ENCODE peak calls at places on chromosomes 11 and 22, in five cellular contexts. D, X, A, I and P are unnamed samples.

GRCh38 chr22:29231971-29232959 is 26.6 kb downstream of the EMID1 start:
- DNase-seq in D (no peak), X (no peak), A (peak), I (no peak), P (peak)

GRCh38 chr22:20021196-20022181 is 579 bp downstream of the TANGO2 start:
- DNase-seq in D (peak), X (peak), A (peak), I (peak), P (peak)

GRCh38 chr22:48734961-48735360 is 1092.7 kb downstream of the BRD1 start:
- DNase-seq in D (no peak), X (no peak), A (no peak), I (no peak), P (no peak)

GRCh38 chr11:102620858-102621561 is 4.1 kb downstream of the MMP20 start:
- DNase-seq in D (no peak), X (no peak), A (peak), I (no peak), P (peak)

GRCh38 chr11:111976614-111977140 is 39.5 kb downstream of the DIXDC1 start:
- DNase-seq in D (peak), X (peak), A (no peak), I (no peak), P (no peak)

GRCh38 chr22:50308986-50309600 is 1.6 kb upstream of the PLXNB2 start:
- DNase-seq in D (no peak), X (no peak), A (no peak), I (no peak), P (no peak)

GRCh38 chr11:2302280-2302843 is 549 bp downstream of the TSPAN32 start:
- DNase-seq in D (no peak), X (peak), A (no peak), I (no peak), P (no peak)

GRCh38 chr22:34885852-34886251 is 180.1 kb upstream of the ISX start:
- DNase-seq in D (no peak), X (no peak), A (no peak), I (no peak), P (no peak)

GRCh38 chr11:93225642-93226041 is 27.9 kb upstream of the SLC36A4 start:
- DNase-seq in D (no peak), X (no peak), A (peak), I (no peak), P (peak)

GRCh38 chr11:6404341-6405038 is 14.2 kb downstream of the SMPD1 start:
- DNase-seq in D (peak), X (peak), A (no peak), I (no peak), P (peak)
- H3K4me3 ChIP-seq in D (peak), X (no peak), A (no peak), I (no peak), P (no peak)

DNA sequence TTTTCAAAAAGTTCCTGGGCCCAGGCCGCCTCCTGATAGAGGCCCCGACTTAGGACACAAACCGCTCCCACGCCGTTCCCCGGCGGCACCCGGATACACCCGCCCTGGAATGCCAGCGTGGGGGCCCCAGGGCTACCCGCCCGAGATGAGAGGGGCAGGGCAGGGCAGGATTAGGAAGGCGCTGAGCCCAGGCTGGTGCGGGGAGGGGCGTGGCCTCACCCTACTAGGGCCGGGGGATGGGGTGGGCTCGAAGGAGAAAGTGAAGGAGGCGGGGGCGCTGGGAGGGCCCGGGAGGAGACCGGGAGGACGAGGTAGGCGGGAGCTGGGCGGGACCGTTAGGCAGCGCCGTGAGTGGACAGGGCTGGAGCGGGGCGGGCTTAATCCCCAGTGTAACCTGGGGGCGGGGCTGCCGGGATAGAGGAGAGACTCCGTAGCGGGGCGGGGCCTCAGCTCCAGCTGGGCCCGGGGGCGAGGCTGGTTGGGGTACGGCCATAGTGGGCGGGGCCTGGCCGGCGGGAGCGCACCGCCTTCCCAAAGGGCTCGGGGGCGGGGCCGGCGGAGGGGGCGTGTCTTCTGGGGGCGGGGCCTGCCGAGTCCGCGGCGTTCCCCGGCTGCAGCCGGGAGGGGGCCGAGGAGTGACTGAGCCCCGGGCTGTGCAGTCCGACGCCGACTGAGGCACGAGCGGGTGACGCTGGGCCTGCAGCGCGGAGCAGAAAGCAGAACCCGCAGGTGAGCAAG is at the start of gene CD82:
- DNase-seq in D (peak), X (peak), A (peak), I (peak), P (peak)
- TF ChIP-seq CTCF in D (peak), X (peak), A (peak), I (peak), P (no peak)

GRCh38 chr11:117874253-117874909 is 2.1 kb downstream of the FXYD6 start:
- DNase-seq in D (no peak), X (no peak), A (no peak), I (no peak), P (no peak)

GRCh38 chr11:117874910-117875396 is 1.5 kb downstream of the FXYD6 start:
- DNase-seq in D (no peak), X (no peak), A (no peak), I (no peak), P (no peak)

GRCh38 chr11:117876049-117876340 is 463 bp downstream of the FXYD6 start:
- DNase-seq in D (no peak), X (no peak), A (no peak), I (no peak), P (no peak)

GRCh38 chr11:117876341-117877119 is at the start of gene FXYD6:
- DNase-seq in D (peak), X (no peak), A (peak), I (peak), P (no peak)

DNA sequence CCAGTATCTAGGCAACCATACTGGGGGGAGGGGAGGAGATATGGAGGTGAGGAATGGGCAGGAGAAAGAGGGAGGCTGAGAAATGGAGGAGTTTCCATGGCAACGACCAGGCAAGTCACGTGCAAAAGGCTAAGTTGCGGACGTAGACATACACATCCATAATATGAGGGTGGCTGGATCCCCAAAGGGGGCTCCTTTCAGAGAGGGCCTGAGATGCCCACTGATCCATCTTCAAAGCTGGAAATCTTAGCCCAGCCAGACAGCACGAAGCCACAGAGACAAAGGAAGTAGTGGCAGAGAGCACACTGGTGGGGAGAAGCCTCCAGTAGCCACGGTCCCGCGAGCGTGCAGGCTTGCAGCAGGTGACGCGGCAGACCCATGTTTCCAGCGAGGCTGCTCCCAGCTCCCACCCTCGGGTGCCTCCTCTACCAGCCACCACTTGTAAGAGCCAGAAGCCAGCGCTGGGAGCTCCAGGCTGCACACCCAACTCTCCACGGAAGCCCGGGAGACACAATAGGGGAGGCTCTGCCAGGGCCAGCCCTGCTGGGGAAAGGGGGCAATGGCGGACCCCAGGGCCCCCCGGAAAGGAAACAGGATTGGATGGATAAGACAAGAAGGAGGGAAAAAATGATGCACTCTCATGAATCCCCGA is 935 bp downstream of the FXYD6 start:
- DNase-seq in D (peak), X (no peak), A (no peak), I (no peak), P (no peak)
- H3K4me3 ChIP-seq in D (peak), X (peak), A (no peak), I (peak), P (no peak)

GRCh38 chr11:10412266-10412665 is 42.8 kb upstream of the AMPD3 start:
- DNase-seq in D (no peak), X (no peak), A (no peak), I (no peak), P (no peak)

GRCh38 chr11:10415817-10416392 is 39.2 kb upstream of the AMPD3 start:
- DNase-seq in D (no peak), X (no peak), A (no peak), I (no peak), P (no peak)

GRCh38 chr11:10414181-10414580 is 40.9 kb upstream of the AMPD3 start:
- DNase-seq in D (peak), X (no peak), A (no peak), I (no peak), P (no peak)

GRCh38 chr11:10413268-10413667 is 41.8 kb upstream of the AMPD3 start:
- DNase-seq in D (peak), X (no peak), A (peak), I (no peak), P (no peak)

DNA sequence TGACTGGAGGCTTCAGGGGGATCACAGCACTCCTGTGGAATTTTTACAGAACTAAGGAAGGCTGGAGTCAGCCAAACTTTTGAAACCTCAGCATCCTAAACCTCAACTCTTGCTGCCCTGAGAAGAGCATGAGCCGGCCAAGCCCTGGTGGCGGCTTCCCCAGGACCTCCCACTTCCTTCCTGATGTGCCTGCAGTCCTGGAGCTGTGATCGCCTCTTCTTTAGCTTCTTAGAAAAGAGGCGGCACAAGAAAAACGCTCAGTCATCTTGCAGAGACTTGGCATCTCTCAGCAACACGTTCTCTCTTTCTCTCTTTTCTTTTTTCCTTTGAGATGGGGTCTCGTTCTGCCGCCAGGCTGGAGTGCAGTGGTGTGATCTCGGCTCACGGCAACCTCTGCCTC is 40.4 kb upstream of the AMPD3 start:
- DNase-seq in D (peak), X (peak), A (peak), I (peak), P (peak)
- TF ChIP-seq CTCF in D (no peak), X (no peak), A (no peak), I (no peak), P (no peak)

DNA sequence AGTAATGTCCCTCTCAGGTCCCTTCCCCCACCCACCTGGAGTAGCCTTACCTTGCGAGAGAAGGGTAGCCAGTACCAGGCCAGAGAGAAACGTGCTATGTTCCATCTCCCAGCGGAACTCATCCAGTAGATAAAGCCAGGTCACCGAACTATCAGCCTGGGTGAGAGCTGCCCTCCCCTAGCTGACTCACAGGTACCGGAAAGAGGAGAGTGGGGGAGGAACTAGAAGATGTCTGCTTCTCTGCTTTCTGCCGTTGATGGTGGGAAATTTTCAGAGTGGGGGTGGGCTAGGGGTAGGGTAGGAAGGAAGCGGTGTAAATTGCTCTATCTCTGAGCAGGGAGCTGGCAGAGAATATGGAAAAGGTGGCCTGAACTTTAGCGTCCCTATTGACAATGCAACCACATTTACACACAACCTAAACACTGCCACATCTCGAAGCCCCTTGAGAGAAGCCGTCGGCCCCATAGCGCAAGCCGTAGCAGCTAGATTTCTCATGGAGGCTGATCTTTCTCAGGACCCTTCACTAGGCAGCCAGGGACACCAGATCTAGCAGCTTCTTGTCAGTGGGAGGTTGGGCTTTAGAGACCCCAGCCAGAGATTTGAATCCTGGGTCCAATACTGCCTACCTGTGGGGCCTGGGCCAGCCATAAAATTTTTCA is at the start of gene CD3D:
- DNase-seq in D (no peak), X (no peak), A (no peak), I (no peak), P (no peak)
- H3K4me3 ChIP-seq in D (no peak), X (peak), A (no peak), I (no peak), P (no peak)

DNA sequence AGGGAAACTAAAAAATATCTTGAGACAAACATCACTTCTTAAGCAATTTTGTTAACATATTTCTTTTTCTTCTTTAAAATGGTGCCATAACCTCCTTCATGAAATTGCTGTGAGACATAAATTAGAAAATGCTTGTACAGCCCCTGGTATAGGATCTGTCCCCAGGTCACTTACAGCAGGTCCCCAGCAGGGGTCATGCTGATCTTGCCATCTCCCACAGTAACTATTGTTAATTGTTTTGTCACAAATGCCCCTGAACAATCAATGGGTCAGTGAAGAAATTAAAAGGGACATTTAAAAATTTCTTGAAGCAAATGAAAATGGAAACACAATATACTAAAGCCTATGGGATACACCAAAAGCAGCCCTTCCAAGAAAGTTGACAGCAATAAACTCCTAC is 99.8 kb upstream of the OR4B1 start:
- DNase-seq in D (no peak), X (no peak), A (no peak), I (no peak), P (peak)
- TF ChIP-seq CTCF in D (no peak), X (peak), A (peak), I (peak), P (peak)